ENCODE peak calls at places on chromosomes 11 and 22, in ten cellular contexts. Q, J, T, W, B, G, Z, A, M and K are unnamed samples.

GRCh38 chr22:31530816-31531180 is 34.5 kb downstream of the SFI1 start:
- DNase-seq in W (peak; percentile 31), T (no peak), Z (no peak), G (no peak), A (no peak), J (no peak), B (no peak), Q (no peak), M (no peak), K (no peak)

GRCh38 chr22:29309332-29310064 is 3.0 kb downstream of the GAS2L1 start:
- DNase-seq in Q (no peak), B (no peak), J (no peak), M (no peak), W (peak; percentile 17), T (no peak), A (no peak), Z (no peak), G (no peak), K (no peak)

GRCh38 chr11:35798423-35798822 is 135.8 kb downstream of the TRIM44 start:
- DNase-seq in G (no peak), B (no peak), Q (no peak), T (no peak), W (peak; percentile 30), A (no peak), Z (no peak), M (no peak), J (no peak), K (no peak)

GRCh38 chr22:42052765-42053164 is 17.8 kb downstream of the NAGA start:
- DNase-seq in Q (no peak), Z (no peak), G (no peak), J (no peak), M (no peak), A (no peak), W (no peak), T (no peak), B (no peak), K (no peak)

GRCh38 chr11:125925804-125926203 is 20.0 kb upstream of the VSIG10L2 start:
- DNase-seq in B (no peak), W (no peak), J (no peak), A (no peak), Q (no peak), M (no peak), T (no peak), Z (no peak), G (no peak), K (no peak)

GRCh38 chr11:120199613-120200012 is 11.2 kb upstream of the OAF start:
- DNase-seq in G (no peak), Z (no peak), T (no peak), J (no peak), W (no peak), A (no peak), B (no peak), Q (no peak), M (no peak), K (no peak)

GRCh38 chr11:74397531-74398243 is 546 bp downstream of the PGM2L1 start:
- DNase-seq in B (peak; percentile 16), Q (peak; percentile 50), A (no peak), W (peak; percentile 22), M (no peak), J (no peak), Z (no peak), T (peak; percentile 43), G (no peak), K (no peak)

GRCh38 chr22:24807284-24807950 is 1.4 kb downstream of the SGSM1 start:
- DNase-seq in A (no peak), T (peak; percentile 15), B (no peak), Q (no peak), W (no peak), Z (no peak), G (no peak), J (no peak), M (no peak), K (no peak)

GRCh38 chr22:46081036-46081830 is 69.1 kb upstream of the PPARA start:
- DNase-seq in B (no peak), Q (no peak), G (no peak), T (no peak), A (no peak), M (no peak), W (no peak), Z (no peak), J (no peak), K (no peak)

GRCh38 chr11:72814831-72815618 is 814 bp downstream of the ATG16L2 start:
- DNase-seq in A (peak; percentile 53), G (no peak), T (no peak), J (no peak), Z (no peak), B (peak; percentile 69), W (peak; percentile 65), Q (peak; percentile 68), M (no peak), K (no peak)